ENCODE peak calls at places on chromosome 22, in seven cellular contexts. M is body of pancreas, B is upper lobe of left lung, U is tibial nerve, V is adipocyte, N is thyroid gland, R is right cardiac atrium. T is an unnamed sample. For H3K27me3, the result is how much of the 10 kb centered on the place peaks cover.

GRCh38 chr22:17339095-17339693 is 30.1 kb upstream of the CECR2 start:
- DNase-seq in V (no peak), N (no peak), R (no peak), U (no peak), B (no peak), M (no peak), T (peak)

GRCh38 chr22:28231423-28231822 is 312.4 kb upstream of the PITPNB start:
- DNase-seq in B (no peak), R (no peak), M (no peak), U (no peak), N (peak), V (peak), T (no peak)

GRCh38 chr22:37996079-37996478 is 11.7 kb upstream of the SOX10 start:
- DNase-seq in N (no peak), U (no peak), V (no peak), B (no peak), R (peak), M (no peak), T (no peak)

GRCh38 chr22:33248927-33249326 is 190.7 kb upstream of the SYN3 start:
- DNase-seq in N (no peak), M (no peak), B (no peak), R (no peak), V (no peak), U (no peak), T (no peak)

GRCh38 chr22:37195921-37196320 is 7.9 kb upstream of the C1QTNF6 start:
- DNase-seq in V (no peak), M (no peak), R (peak), N (no peak), U (no peak), B (no peak), T (peak)

GRCh38 chr22:34475886-34476285 is 555.6 kb upstream of the LARGE1 start:
- DNase-seq in N (no peak), U (no peak), V (no peak), B (no peak), R (no peak), M (no peak), T (no peak)

GRCh38 chr22:50308597-50308935 is 1.1 kb upstream of the PLXNB2 start:
- DNase-seq in U (peak), V (peak), M (peak), R (peak), N (peak), B (peak), T (no peak)

GRCh38 chr22:41526802-41527799 is 17.2 kb downstream of the POLR3H start:
- DNase-seq in B (peak), M (peak), R (peak), V (peak), N (peak), U (no peak), T (no peak)

GRCh38 chr22:40258463-40259046 is 80.8 kb downstream of the TNRC6B start:
- DNase-seq in U (no peak), N (no peak), B (no peak), R (no peak), V (peak), M (peak), T (peak)

GRCh38 chr22:23772315-23773246 is at the start of gene MMP11:
- DNase-seq in N (peak), M (peak), U (no peak), B (peak), R (peak), V (peak), T (no peak)

GRCh38 chr22:38202437-38203089 is 769 bp downstream of the MAFF start:
- DNase-seq in U (peak), M (peak), B (peak), N (peak), R (peak), V (peak), T (peak)

GRCh38 chr22:44160416-44160815 is 20.3 kb upstream of the PARVG start:
- DNase-seq in U (no peak), V (no peak), B (no peak), N (no peak), M (no peak), R (peak), T (no peak)

GRCh38 chr22:50257451-50258360 is 3.8 kb downstream of the MAPK12 start:
- DNase-seq in B (peak), V (no peak), R (no peak), N (no peak), M (no peak), U (no peak), T (no peak)

GRCh38 chr22:48615171-48616008 is 1212.3 kb downstream of the BRD1 start:
- DNase-seq in U (no peak), V (no peak), R (peak), N (no peak), M (no peak), B (no peak), T (no peak)

GRCh38 chr22:44394246-44395115 is 81.7 kb upstream of the SHISAL1 start:
- DNase-seq in U (peak), N (no peak), R (no peak), M (no peak), B (no peak), V (no peak), T (no peak)

GRCh38 chr22:38843201-38843715 is 570 bp downstream of the NPTXR start:
- DNase-seq in U (no peak), N (peak), M (peak), V (peak), R (peak), B (peak), T (peak)

GRCh38 chr22:38484244-38484643 is 16.3 kb downstream of the KDELR3 start:
- DNase-seq in R (no peak), N (no peak), V (no peak), M (no peak), B (no peak), U (no peak), T (no peak)

GRCh38 chr22:36853407-36854099 is 7.3 kb upstream of the NCF4 start:
- DNase-seq in U (no peak), N (peak), B (peak), R (peak), V (peak), M (peak), T (no peak)

GRCh38 chr22:17260950-17261349 is 41.7 kb upstream of the ADA2 start:
- DNase-seq in R (no peak), M (no peak), N (no peak), V (no peak), U (no peak), B (no peak), T (no peak)

GRCh38 chr22:41481131-41481830 is 12.4 kb downstream of the ACO2 start:
- DNase-seq in V (no peak), M (no peak), U (no peak), N (peak), B (no peak), R (no peak), T (no peak)

GRCh38 chr22:42919199-42919598 is 62.1 kb upstream of the ARFGAP3 start:
- DNase-seq in U (no peak), V (peak), R (peak), M (no peak), N (no peak), B (no peak), T (no peak)

GRCh38 chr22:49188591-49188990 is 639.1 kb downstream of the BRD1 start:
- DNase-seq in U (no peak), N (no peak), M (no peak), B (no peak), R (no peak), V (no peak), T (no peak)

GRCh38 chr22:47032091-47032943 is 269.9 kb downstream of the TBC1D22A start:
- DNase-seq in M (peak), B (peak), N (peak), U (no peak), R (no peak), V (no peak), T (no peak)

GRCh38 chr22:39234157-39234793 is 10.5 kb downstream of the PDGFB start:
- DNase-seq in R (peak), N (no peak), U (no peak), B (no peak), V (no peak), M (no peak), T (no peak)

GRCh38 chr22:20200411-20200810 is 49.6 kb upstream of the CCDC188 start:
- DNase-seq in M (no peak), R (no peak), B (peak), U (no peak), V (no peak), N (no peak), T (no peak)

GRCh38 chr22:20204281-20204680 is 53.4 kb upstream of the CCDC188 start:
- DNase-seq in M (no peak), B (no peak), R (no peak), N (no peak), U (no peak), V (no peak), T (no peak)

GRCh38 chr22:20203142-20204099 is 52.6 kb upstream of the CCDC188 start:
- DNase-seq in R (peak), U (no peak), B (peak), M (peak), V (no peak), N (peak), T (no peak)

GRCh38 chr22:20199906-20200305 is 49.1 kb upstream of the CCDC188 start:
- DNase-seq in N (no peak), B (no peak), V (no peak), M (no peak), U (no peak), R (no peak), T (no peak)

GRCh38 chr22:20201837-20202392 is 51.1 kb upstream of the CCDC188 start:
- DNase-seq in N (no peak), R (no peak), V (no peak), M (no peak), U (no peak), B (peak), T (no peak)
- H3K27me3 ChIP-seq in N (under half), R (under half), V (under half), M (under half), U (under half), B (under half), T (under half)

DNA sequence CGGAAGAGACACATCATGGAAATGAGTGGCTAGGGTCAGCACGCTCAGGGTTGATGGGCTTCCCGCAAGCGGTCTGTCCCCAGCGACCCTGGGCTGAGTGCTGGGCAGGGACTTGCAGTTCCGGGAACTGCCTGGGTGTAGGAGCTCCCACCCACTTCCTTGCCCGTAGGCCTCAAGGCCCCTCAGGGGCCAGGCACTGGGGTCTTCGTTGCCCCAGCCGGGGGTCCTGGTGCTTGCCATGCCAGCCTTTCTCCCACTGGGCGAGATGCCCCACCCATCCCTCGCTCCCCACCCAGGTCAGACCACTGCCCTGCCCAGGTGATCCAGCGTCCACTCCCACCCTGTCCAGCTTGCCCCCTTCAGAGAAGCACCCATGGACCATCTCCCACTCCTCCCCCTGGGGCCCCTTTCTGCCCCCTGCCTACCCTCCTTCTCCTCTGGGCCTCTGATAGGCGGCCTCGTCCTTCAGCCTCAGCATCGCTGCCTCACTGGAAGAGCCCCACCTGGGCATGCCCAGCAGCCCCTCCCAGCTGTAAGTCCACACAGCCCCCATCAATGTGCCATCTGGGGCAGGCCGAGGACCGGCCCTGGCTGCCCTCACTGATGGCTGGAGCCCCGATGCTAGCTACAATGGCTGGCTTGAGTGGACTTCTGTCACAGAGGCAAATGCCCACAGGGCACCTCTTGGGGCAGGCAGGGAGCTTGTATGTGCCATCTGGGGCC is 17.8 kb upstream of the DGCR8 start:
- DNase-seq in U (no peak), R (no peak), N (no peak), B (no peak), M (no peak), V (no peak), T (no peak)
- H3K27me3 ChIP-seq in U (under half), R (under half), N (under half), B (under half), M (under half), V (under half), T (under half)

GRCh38 chr22:31943976-31944699 is at the start of gene YWHAH:
- DNase-seq in B (peak), V (peak), N (peak), M (peak), R (peak), U (peak), T (peak)

GRCh38 chr22:31945971-31946680 is 1.8 kb downstream of the YWHAH start:
- DNase-seq in V (peak), N (no peak), B (no peak), M (no peak), U (no peak), R (no peak), T (no peak)

GRCh38 chr22:31943206-31943975 is 944 bp upstream of the YWHAH start:
- DNase-seq in R (peak), V (no peak), N (peak), B (no peak), M (no peak), U (no peak), T (no peak)

GRCh38 chr22:31945478-31945815 is 1.1 kb downstream of the YWHAH start:
- DNase-seq in R (no peak), V (peak), M (no peak), N (no peak), U (no peak), B (no peak), T (no peak)

GRCh38 chr22:31944700-31945477 is 554 bp downstream of the YWHAH start:
- DNase-seq in U (peak), M (peak), R (peak), B (peak), V (peak), N (no peak), T (no peak)
- H3K27me3 ChIP-seq in U (under half), M (under half), R (under half), B (under half), V (under half), N (under half), T (under half)

GRCh38 chr22:45905326-45905923 is 71.5 kb downstream of the WNT7B start:
- DNase-seq in B (peak), R (no peak), U (no peak), M (no peak), V (no peak), N (no peak), T (no peak)
- H3K27me3 ChIP-seq in B (under half), R (under half), U (under half), M (under half), V (under half), N (under half), T (under half)

DNA sequence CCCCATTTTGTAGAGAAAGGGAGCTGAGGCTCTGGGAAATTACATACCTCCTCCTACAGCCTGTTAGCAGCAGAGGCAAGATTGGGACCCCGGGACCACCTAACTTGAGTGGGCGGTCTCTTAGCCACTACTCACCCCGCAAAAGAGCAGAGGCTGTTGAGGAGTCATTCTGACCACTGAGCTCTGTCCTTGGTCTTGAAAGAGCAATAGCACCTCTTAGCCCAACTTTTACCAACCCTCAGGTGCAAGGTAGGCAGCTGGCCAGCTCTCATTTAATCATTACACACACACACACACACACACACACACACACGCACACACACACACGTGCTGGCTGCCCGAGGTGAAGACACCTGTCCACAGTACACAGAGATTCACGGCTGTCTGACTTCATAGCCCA is 115.8 kb upstream of the ASPHD2 start:
- DNase-seq in N (no peak), V (no peak), M (no peak), B (no peak), R (no peak), U (no peak), T (no peak)
- H3K27me3 ChIP-seq in N (under half), V (under half), M (under half), B (under half), R (under half), U (under half), T (under half)

GRCh38 chr22:22731374-22731676 is 86.9 kb downstream of the GGTLC2 start:
- DNase-seq in N (no peak), U (no peak), B (no peak), M (no peak), V (no peak), R (no peak), T (no peak)
- H3K27me3 ChIP-seq in N (under half), U (under half), B (under half), M (under half), V (under half), R (under half), T (under half)

GRCh38 chr22:30470655-30471054 is 1.2 kb downstream of the SEC14L3 start:
- DNase-seq in U (no peak), V (no peak), B (no peak), N (no peak), M (no peak), R (no peak), T (no peak)
- H3K27me3 ChIP-seq in U (under half), V (half or more), B (under half), N (under half), M (under half), R (under half), T (under half)